ENCODE peak calls at places on chromosomes 12 and 14, in nine cellular contexts. One of them, this sample, is unnamed.

GRCh38 chr14:106530423-106531107 is 1004.2 kb downstream of the TMEM121 start:
- DNase-seq in PC-3: no peak
- DNase-seq in GM23338: peak
- DNase-seq in mammary epithelial cell: no peak
- DNase-seq in lower lobe of right lung: no peak
- DNase-seq in fibroblast of lung: no peak
- DNase-seq in neuronal stem cell: no peak
- DNase-seq in gastrocnemius medialis: no peak
- DNase-seq in dorsolateral prefrontal cortex: no peak
- DNase-seq in this sample: no peak

GRCh38 chr12:79424109-79424721 is 266.5 kb downstream of the PAWR start:
- DNase-seq in dorsolateral prefrontal cortex: no peak
- DNase-seq in lower lobe of right lung: no peak
- DNase-seq in PC-3: peak
- DNase-seq in mammary epithelial cell: peak
- DNase-seq in neuronal stem cell: peak
- DNase-seq in fibroblast of lung: peak
- DNase-seq in gastrocnemius medialis: no peak
- DNase-seq in GM23338: no peak
- DNase-seq in this sample: no peak

GRCh38 chr14:60506462-60506984 is 2.4 kb upstream of the SIX6 start:
- DNase-seq in mammary epithelial cell: no peak
- DNase-seq in fibroblast of lung: no peak
- DNase-seq in neuronal stem cell: peak
- DNase-seq in gastrocnemius medialis: no peak
- DNase-seq in GM23338: peak
- DNase-seq in lower lobe of right lung: no peak
- DNase-seq in PC-3: no peak
- DNase-seq in dorsolateral prefrontal cortex: no peak
- DNase-seq in this sample: no peak

GRCh38 chr12:40248585-40249297 is 23.9 kb downstream of the LRRK2 start:
- DNase-seq in lower lobe of right lung: no peak
- DNase-seq in dorsolateral prefrontal cortex: no peak
- DNase-seq in gastrocnemius medialis: no peak
- DNase-seq in fibroblast of lung: peak
- DNase-seq in GM23338: no peak
- DNase-seq in neuronal stem cell: no peak
- DNase-seq in PC-3: peak
- DNase-seq in mammary epithelial cell: peak
- DNase-seq in this sample: no peak

GRCh38 chr14:89391123-89391522 is 25.9 kb downstream of the FOXN3 start:
- DNase-seq in dorsolateral prefrontal cortex: no peak
- DNase-seq in gastrocnemius medialis: peak
- DNase-seq in neuronal stem cell: no peak
- DNase-seq in fibroblast of lung: peak
- DNase-seq in lower lobe of right lung: no peak
- DNase-seq in PC-3: peak
- DNase-seq in mammary epithelial cell: no peak
- DNase-seq in GM23338: no peak
- DNase-seq in this sample: no peak

GRCh38 chr12:100554608-100555077 is 18.8 kb upstream of the GAS2L3 start:
- DNase-seq in PC-3: peak
- DNase-seq in fibroblast of lung: peak
- DNase-seq in gastrocnemius medialis: no peak
- DNase-seq in mammary epithelial cell: peak
- DNase-seq in neuronal stem cell: peak
- DNase-seq in dorsolateral prefrontal cortex: no peak
- DNase-seq in lower lobe of right lung: no peak
- DNase-seq in GM23338: peak
- DNase-seq in this sample: peak

GRCh38 chr14:99579903-99580570 is 24.0 kb downstream of the CCDC85C start:
- DNase-seq in PC-3: peak
- DNase-seq in fibroblast of lung: peak
- DNase-seq in GM23338: peak
- DNase-seq in gastrocnemius medialis: no peak
- DNase-seq in dorsolateral prefrontal cortex: no peak
- DNase-seq in lower lobe of right lung: peak
- DNase-seq in neuronal stem cell: no peak
- DNase-seq in mammary epithelial cell: peak
- DNase-seq in this sample: no peak

GRCh38 chr14:45290547-45290946 is 37.5 kb upstream of the MIS18BP1 start:
- DNase-seq in mammary epithelial cell: no peak
- DNase-seq in neuronal stem cell: no peak
- DNase-seq in PC-3: no peak
- DNase-seq in fibroblast of lung: no peak
- DNase-seq in gastrocnemius medialis: no peak
- DNase-seq in GM23338: no peak
- DNase-seq in lower lobe of right lung: no peak
- DNase-seq in dorsolateral prefrontal cortex: no peak
- DNase-seq in this sample: no peak

GRCh38 chr12:3717283-3717974 is 35.5 kb downstream of the CRACR2A start:
- DNase-seq in lower lobe of right lung: no peak
- DNase-seq in GM23338: no peak
- DNase-seq in gastrocnemius medialis: no peak
- DNase-seq in fibroblast of lung: no peak
- DNase-seq in dorsolateral prefrontal cortex: no peak
- DNase-seq in neuronal stem cell: no peak
- DNase-seq in mammary epithelial cell: no peak
- DNase-seq in PC-3: no peak
- DNase-seq in this sample: no peak

GRCh38 chr12:112906712-112907414 is at the start of gene OAS1:
- DNase-seq in neuronal stem cell: no peak
- DNase-seq in GM23338: no peak
- DNase-seq in fibroblast of lung: peak
- DNase-seq in mammary epithelial cell: peak
- DNase-seq in dorsolateral prefrontal cortex: no peak
- DNase-seq in PC-3: peak
- DNase-seq in gastrocnemius medialis: no peak
- DNase-seq in lower lobe of right lung: no peak
- DNase-seq in this sample: no peak

GRCh38 chr14:96631621-96632362 is 129.6 kb downstream of the PAPOLA start:
- DNase-seq in PC-3: no peak
- DNase-seq in neuronal stem cell: no peak
- DNase-seq in GM23338: no peak
- DNase-seq in mammary epithelial cell: no peak
- DNase-seq in fibroblast of lung: no peak
- DNase-seq in lower lobe of right lung: no peak
- DNase-seq in dorsolateral prefrontal cortex: no peak
- DNase-seq in gastrocnemius medialis: no peak
- DNase-seq in this sample: no peak

GRCh38 chr12:53674977-53675700 is 744 bp downstream of the ATP5MC2 start:
- DNase-seq in dorsolateral prefrontal cortex: no peak
- DNase-seq in PC-3: peak
- DNase-seq in lower lobe of right lung: no peak
- DNase-seq in mammary epithelial cell: no peak
- DNase-seq in neuronal stem cell: no peak
- DNase-seq in GM23338: no peak
- DNase-seq in fibroblast of lung: no peak
- DNase-seq in gastrocnemius medialis: no peak
- DNase-seq in this sample: no peak

GRCh38 chr12:6372403-6373003 is 2.9 kb downstream of the SCNN1A start:
- DNase-seq in mammary epithelial cell: peak
- DNase-seq in neuronal stem cell: no peak
- DNase-seq in dorsolateral prefrontal cortex: no peak
- DNase-seq in PC-3: peak
- DNase-seq in lower lobe of right lung: peak
- DNase-seq in GM23338: peak
- DNase-seq in gastrocnemius medialis: no peak
- DNase-seq in fibroblast of lung: peak
- DNase-seq in this sample: no peak
- H3K4me3 ChIP-seq in mammary epithelial cell: peak
- H3K4me3 ChIP-seq in neuronal stem cell: no peak
- H3K4me3 ChIP-seq in dorsolateral prefrontal cortex: no peak
- H3K4me3 ChIP-seq in PC-3: peak
- H3K4me3 ChIP-seq in lower lobe of right lung: peak
- H3K4me3 ChIP-seq in GM23338: peak
- H3K4me3 ChIP-seq in gastrocnemius medialis: no peak
- H3K4me3 ChIP-seq in fibroblast of lung: no peak
- H3K4me3 ChIP-seq in this sample: no peak

GRCh38 chr12:128258866-128259555 is 8.0 kb upstream of the TMEM132C start:
- DNase-seq in mammary epithelial cell: no peak
- DNase-seq in PC-3: peak
- DNase-seq in dorsolateral prefrontal cortex: peak
- DNase-seq in fibroblast of lung: no peak
- DNase-seq in lower lobe of right lung: no peak
- DNase-seq in GM23338: no peak
- DNase-seq in neuronal stem cell: no peak
- DNase-seq in gastrocnemius medialis: no peak
- DNase-seq in this sample: no peak

GRCh38 chr12:128261757-128262156 is 5.2 kb upstream of the TMEM132C start:
- DNase-seq in dorsolateral prefrontal cortex: no peak
- DNase-seq in gastrocnemius medialis: no peak
- DNase-seq in GM23338: no peak
- DNase-seq in neuronal stem cell: no peak
- DNase-seq in lower lobe of right lung: no peak
- DNase-seq in fibroblast of lung: no peak
- DNase-seq in PC-3: no peak
- DNase-seq in mammary epithelial cell: no peak
- DNase-seq in this sample: no peak

GRCh38 chr12:128265566-128265965 is 1.4 kb upstream of the TMEM132C start:
- DNase-seq in mammary epithelial cell: no peak
- DNase-seq in fibroblast of lung: no peak
- DNase-seq in gastrocnemius medialis: no peak
- DNase-seq in lower lobe of right lung: no peak
- DNase-seq in neuronal stem cell: no peak
- DNase-seq in PC-3: no peak
- DNase-seq in GM23338: no peak
- DNase-seq in dorsolateral prefrontal cortex: no peak
- DNase-seq in this sample: no peak

GRCh38 chr12:128259556-128260070 is 7.4 kb upstream of the TMEM132C start:
- DNase-seq in gastrocnemius medialis: no peak
- DNase-seq in GM23338: peak
- DNase-seq in dorsolateral prefrontal cortex: peak
- DNase-seq in fibroblast of lung: no peak
- DNase-seq in lower lobe of right lung: no peak
- DNase-seq in mammary epithelial cell: no peak
- DNase-seq in neuronal stem cell: peak
- DNase-seq in PC-3: peak
- DNase-seq in this sample: no peak
- H3K27ac ChIP-seq in gastrocnemius medialis: no peak
- H3K27ac ChIP-seq in GM23338: no peak
- H3K27ac ChIP-seq in dorsolateral prefrontal cortex: no peak
- H3K27ac ChIP-seq in fibroblast of lung: no peak
- H3K27ac ChIP-seq in lower lobe of right lung: no peak
- H3K27ac ChIP-seq in mammary epithelial cell: no peak
- H3K27ac ChIP-seq in neuronal stem cell: no peak
- H3K27ac ChIP-seq in PC-3: no peak
- H3K27ac ChIP-seq in this sample: no peak

DNA sequence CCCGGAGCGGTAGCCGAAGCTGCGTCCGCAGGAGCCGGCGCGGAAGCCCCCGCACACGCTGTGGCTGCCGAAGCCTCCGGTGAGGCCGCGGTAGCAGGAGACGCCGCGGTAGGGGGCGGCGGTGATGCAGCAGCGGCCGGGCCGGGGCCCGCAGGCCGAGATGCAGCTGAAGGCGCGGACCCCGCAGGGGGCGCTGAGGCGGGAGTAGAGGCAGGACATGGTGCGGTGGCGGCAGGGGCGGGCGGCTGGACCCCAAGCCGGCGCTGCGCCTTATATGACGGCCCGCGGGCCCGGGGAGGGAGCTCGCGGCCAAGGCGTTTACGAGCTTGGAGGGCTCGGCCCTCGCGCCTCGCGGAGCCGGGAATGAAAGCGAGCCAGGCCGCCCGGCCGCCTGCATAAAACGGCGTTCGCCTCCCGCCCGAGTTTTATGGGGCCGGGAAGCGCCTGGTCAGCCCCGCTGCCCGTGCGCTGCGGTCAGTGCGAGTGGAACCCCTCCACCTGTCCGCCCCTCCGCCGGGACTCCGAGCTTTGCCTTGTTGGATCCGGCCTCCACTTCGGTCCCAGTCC is 16.0 kb upstream of the KRT86 start:
- DNase-seq in PC-3: no peak
- DNase-seq in gastrocnemius medialis: no peak
- DNase-seq in mammary epithelial cell: no peak
- DNase-seq in fibroblast of lung: peak
- DNase-seq in lower lobe of right lung: peak
- DNase-seq in neuronal stem cell: peak
- DNase-seq in dorsolateral prefrontal cortex: no peak
- DNase-seq in GM23338: peak
- DNase-seq in this sample: no peak
- H3K4me3 ChIP-seq in PC-3: no peak
- H3K4me3 ChIP-seq in gastrocnemius medialis: peak
- H3K4me3 ChIP-seq in mammary epithelial cell: no peak
- H3K4me3 ChIP-seq in fibroblast of lung: no peak
- H3K4me3 ChIP-seq in lower lobe of right lung: peak
- H3K4me3 ChIP-seq in neuronal stem cell: peak
- H3K4me3 ChIP-seq in dorsolateral prefrontal cortex: no peak
- H3K4me3 ChIP-seq in GM23338: peak
- H3K4me3 ChIP-seq in this sample: no peak

GRCh38 chr14:73462078-73462715 is 3.9 kb upstream of the NUMB start:
- DNase-seq in gastrocnemius medialis: peak
- DNase-seq in fibroblast of lung: peak
- DNase-seq in lower lobe of right lung: peak
- DNase-seq in dorsolateral prefrontal cortex: peak
- DNase-seq in neuronal stem cell: no peak
- DNase-seq in mammary epithelial cell: no peak
- DNase-seq in GM23338: no peak
- DNase-seq in PC-3: no peak
- DNase-seq in this sample: peak

GRCh38 chr14:73461478-73462077 is 3.2 kb upstream of the NUMB start:
- DNase-seq in mammary epithelial cell: no peak
- DNase-seq in GM23338: no peak
- DNase-seq in PC-3: no peak
- DNase-seq in neuronal stem cell: no peak
- DNase-seq in fibroblast of lung: no peak
- DNase-seq in dorsolateral prefrontal cortex: peak
- DNase-seq in lower lobe of right lung: no peak
- DNase-seq in gastrocnemius medialis: no peak
- DNase-seq in this sample: no peak

GRCh38 chr14:73463411-73463810 is 5.1 kb upstream of the NUMB start:
- DNase-seq in PC-3: peak
- DNase-seq in gastrocnemius medialis: peak
- DNase-seq in fibroblast of lung: peak
- DNase-seq in neuronal stem cell: no peak
- DNase-seq in mammary epithelial cell: peak
- DNase-seq in dorsolateral prefrontal cortex: no peak
- DNase-seq in GM23338: no peak
- DNase-seq in lower lobe of right lung: peak
- DNase-seq in this sample: no peak

GRCh38 chr14:73460691-73461127 is 2.4 kb upstream of the NUMB start:
- DNase-seq in mammary epithelial cell: peak
- DNase-seq in fibroblast of lung: peak
- DNase-seq in neuronal stem cell: no peak
- DNase-seq in GM23338: no peak
- DNase-seq in lower lobe of right lung: no peak
- DNase-seq in gastrocnemius medialis: no peak
- DNase-seq in dorsolateral prefrontal cortex: peak
- DNase-seq in PC-3: peak
- DNase-seq in this sample: no peak

DNA sequence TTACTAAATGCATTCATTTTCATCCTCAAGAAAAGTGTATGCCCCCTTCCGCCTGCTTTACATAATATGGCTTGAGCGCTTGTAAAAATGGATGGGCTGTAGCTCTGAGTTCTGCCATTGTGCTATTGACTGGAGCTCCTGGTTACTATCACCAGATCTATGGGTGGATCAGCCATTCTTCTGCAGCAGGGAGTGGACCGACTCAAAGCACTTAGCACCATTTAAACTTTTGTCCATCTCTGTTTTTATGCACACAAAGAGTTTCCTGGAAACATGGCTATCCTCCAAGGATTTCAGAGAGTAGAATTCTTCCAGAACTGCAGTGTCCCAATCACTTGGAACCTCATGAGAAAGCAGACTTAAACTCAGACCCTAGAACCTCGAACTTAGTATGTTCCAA is 4.5 kb upstream of the NUMB start:
- DNase-seq in fibroblast of lung: no peak
- DNase-seq in PC-3: no peak
- DNase-seq in dorsolateral prefrontal cortex: no peak
- DNase-seq in lower lobe of right lung: no peak
- DNase-seq in GM23338: no peak
- DNase-seq in gastrocnemius medialis: no peak
- DNase-seq in neuronal stem cell: no peak
- DNase-seq in mammary epithelial cell: no peak
- DNase-seq in this sample: no peak
- H3K27ac ChIP-seq in fibroblast of lung: peak
- H3K27ac ChIP-seq in PC-3: no peak
- H3K27ac ChIP-seq in dorsolateral prefrontal cortex: peak
- H3K27ac ChIP-seq in lower lobe of right lung: peak
- H3K27ac ChIP-seq in GM23338: no peak
- H3K27ac ChIP-seq in gastrocnemius medialis: peak
- H3K27ac ChIP-seq in neuronal stem cell: no peak
- H3K27ac ChIP-seq in mammary epithelial cell: no peak
- H3K27ac ChIP-seq in this sample: peak

This sample was measured in pancreas.